ENCODE peak calls at places on chromosomes 16 and 17, in ten cellular contexts. B is MM.1S; U is astrocyte; W is cardiac muscle cell; Q is PC-3; V is heart right ventricle; G is vagina; P is left ventricle myocardium inferior; S is CD8-positive, alpha-beta T cell; Z is hepatocyte. R is an unnamed sample.

GRCh38 chr16:84169765-84170310 is 17.0 kb downstream of the TAF1C start:
- DNase-seq in B (no peak), V (no peak), U (no peak), G (no peak), W (no peak), Z (no peak), S (no peak), P (no peak), Q (no peak), R (no peak)

GRCh38 chr17:69228576-69228975 is at the start of gene ABCA10:
- DNase-seq in Z (no peak), W (no peak), B (no peak), Q (no peak), U (no peak), G (no peak), S (no peak), P (no peak), V (no peak), R (no peak)

GRCh38 chr16:89241187-89242003 is 23.9 kb downstream of the ZNF778 start:
- DNase-seq in B (peak; percentile 56), P (peak; percentile 63), Q (peak; percentile 33), U (peak; percentile 72), Z (peak; percentile 81), S (peak; percentile 87), G (no peak), W (peak; percentile 85), V (peak; percentile 62), R (peak; percentile 59)

GRCh38 chr17:22506861-22507260 is 814.5 kb downstream of the KCNJ18 start:
- DNase-seq in U (no peak), P (no peak), W (no peak), Z (no peak), B (no peak), V (no peak), Q (no peak), S (no peak), G (peak; percentile 69), R (no peak)

GRCh38 chr17:19796457-19796856 is 48.4 kb upstream of the ALDH3A1 start:
- DNase-seq in S (no peak), B (no peak), Z (no peak), U (no peak), Q (no peak), V (no peak), P (no peak), G (no peak), W (no peak), R (no peak)

GRCh38 chr16:75092777-75093176 is 23.8 kb downstream of the LDHD start:
- DNase-seq in W (no peak), B (no peak), Q (no peak), S (no peak), V (no peak), U (no peak), G (no peak), Z (no peak), P (no peak), R (no peak)

GRCh38 chr17:76398523-76399174 is 14.2 kb downstream of the SPHK1 start:
- DNase-seq in W (no peak), P (no peak), V (no peak), S (no peak), G (no peak), Z (no peak), U (no peak), Q (peak; percentile 41), B (no peak), R (no peak)

GRCh38 chr17:74478369-74479100 is 12.1 kb downstream of the CD300A start:
- DNase-seq in Z (no peak), S (no peak), Q (no peak), G (no peak), B (no peak), V (no peak), P (no peak), U (no peak), W (no peak), R (no peak)

GRCh38 chr17:66038125-66038524 is 153.8 kb downstream of the CEP112 start:
- DNase-seq in W (no peak), S (no peak), Q (no peak), U (no peak), B (no peak), V (no peak), G (no peak), P (no peak), Z (no peak), R (no peak)

DNA sequence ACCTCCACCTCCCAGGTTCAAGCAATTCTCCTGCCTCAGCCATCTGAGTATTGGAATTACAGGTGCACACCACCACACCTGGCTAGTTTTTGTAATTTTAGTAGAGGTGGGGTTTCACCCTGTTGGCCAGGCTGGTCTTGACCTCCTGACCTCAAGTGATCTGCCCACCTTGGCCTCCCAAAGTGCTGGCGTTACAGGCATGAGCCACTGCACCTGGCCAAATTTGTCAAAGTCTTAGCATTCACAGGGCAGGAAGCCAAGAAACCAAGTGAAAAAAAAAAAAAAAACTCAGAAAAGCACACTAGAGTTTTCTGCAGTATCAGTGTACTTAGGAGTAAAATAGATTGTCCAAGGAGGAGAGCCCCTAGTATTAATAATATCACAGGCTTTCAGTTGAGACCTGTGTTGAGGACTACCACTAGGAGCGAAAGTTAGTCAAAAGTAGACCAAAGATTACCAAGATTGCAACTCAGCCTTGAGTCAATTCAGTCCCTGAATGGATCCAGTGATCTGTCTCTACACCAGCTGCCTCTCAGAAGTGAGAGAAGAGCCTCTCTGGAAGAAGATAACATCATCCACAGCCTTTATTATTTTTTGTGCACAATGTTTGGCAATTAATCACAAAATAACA is 159.7 kb downstream of the CEP112 start:
- DNase-seq in Z (no peak), G (no peak), V (no peak), P (no peak), S (no peak), Q (no peak), B (no peak), U (no peak), W (no peak), R (no peak)
- H3K27me3 ChIP-seq in Z (no peaks in the 10 kb centered on the region), G (no peaks in the 10 kb centered on the region), V (no peaks in the 10 kb centered on the region), P (no peaks in the 10 kb centered on the region), S (no peaks in the 10 kb centered on the region), Q (no peaks in the 10 kb centered on the region), B (no peaks in the 10 kb centered on the region), U (no peaks in the 10 kb centered on the region), W (no peaks in the 10 kb centered on the region), R (no peaks in the 10 kb centered on the region)

GRCh38 chr16:81003064-81003463 is 3.6 kb downstream of the CMC2 start:
- DNase-seq in P (no peak), S (no peak), G (no peak), V (no peak), Q (no peak), W (no peak), B (no peak), Z (no peak), U (no peak), R (no peak)

GRCh38 chr16:81001330-81001729 is 5.4 kb downstream of the CMC2 start:
- DNase-seq in Z (no peak), S (no peak), W (no peak), V (no peak), P (no peak), B (no peak), G (no peak), U (no peak), Q (no peak), R (no peak)

GRCh38 chr16:81005644-81006471 is 827 bp downstream of the CMC2 start:
- DNase-seq in W (no peak), V (peak; percentile 80), Z (peak; percentile 10), P (no peak), Q (peak; percentile 41), U (no peak), B (peak; percentile 10), S (no peak), G (peak; percentile 89), R (no peak)

GRCh38 chr16:81004646-81005353 is 1.9 kb downstream of the CMC2 start:
- DNase-seq in P (no peak), Z (peak; percentile 83), Q (peak; percentile 77), B (peak; percentile 58), S (no peak), U (no peak), V (peak; percentile 46), W (peak; percentile 67), G (no peak), R (peak; percentile 62)

DNA sequence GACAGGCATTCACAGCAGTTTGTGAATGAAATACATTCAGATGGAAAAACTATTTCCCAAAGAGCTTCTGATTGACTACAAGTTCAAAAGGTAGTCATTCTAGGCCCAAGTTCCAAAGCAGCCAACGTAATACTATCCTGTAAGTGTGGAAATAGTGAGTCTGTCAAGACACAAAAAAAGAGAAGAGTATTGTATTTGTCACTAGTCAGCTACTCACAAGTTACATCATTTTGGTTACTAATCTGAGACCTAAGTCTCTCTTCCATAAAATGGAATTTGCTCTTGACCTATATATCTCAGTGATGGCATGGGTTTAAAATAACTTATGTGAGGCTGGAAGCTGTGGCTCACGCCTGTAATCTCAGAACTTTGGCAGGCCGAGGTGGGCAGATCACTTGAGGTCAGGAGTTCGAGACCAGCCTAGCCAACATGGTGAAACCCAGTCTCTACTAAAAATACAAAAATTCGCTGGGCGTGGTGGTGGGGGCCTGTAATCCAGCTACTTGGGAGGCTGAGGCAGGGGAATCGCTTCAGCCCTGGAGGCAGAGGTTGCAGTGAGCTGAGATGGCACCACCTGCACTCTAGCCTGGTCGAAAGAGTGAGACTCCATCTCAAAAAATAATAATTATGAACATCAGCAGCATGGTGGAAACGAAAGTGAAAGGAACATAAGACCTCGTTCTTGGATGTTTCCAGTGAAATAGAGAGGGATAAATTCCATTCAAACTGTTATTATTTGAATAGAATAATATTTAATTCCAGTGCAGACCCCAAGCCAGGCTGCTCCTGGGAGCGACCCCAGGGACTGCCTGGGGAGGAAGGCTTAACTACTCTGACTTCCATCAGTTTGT is 2.9 kb downstream of the CMC2 start:
- DNase-seq in U (peak; percentile 26), S (no peak), P (no peak), Q (no peak), B (peak; percentile 15), Z (no peak), G (no peak), V (no peak), W (no peak), R (no peak)
- H3K27ac ChIP-seq in U (peak overlapping the region; percentile 6), S (peak overlapping the region; percentile 39), P (peak overlapping the region; percentile 99), Q (no peak overlapping the region), B (peak overlapping the region; percentile 18), Z (no peak overlapping the region), G (peak overlapping the region; percentile 25), V (peak overlapping the region; percentile 99), W (peak overlapping the region; percentile 10), R (peak overlapping the region; percentile 43)

DNA sequence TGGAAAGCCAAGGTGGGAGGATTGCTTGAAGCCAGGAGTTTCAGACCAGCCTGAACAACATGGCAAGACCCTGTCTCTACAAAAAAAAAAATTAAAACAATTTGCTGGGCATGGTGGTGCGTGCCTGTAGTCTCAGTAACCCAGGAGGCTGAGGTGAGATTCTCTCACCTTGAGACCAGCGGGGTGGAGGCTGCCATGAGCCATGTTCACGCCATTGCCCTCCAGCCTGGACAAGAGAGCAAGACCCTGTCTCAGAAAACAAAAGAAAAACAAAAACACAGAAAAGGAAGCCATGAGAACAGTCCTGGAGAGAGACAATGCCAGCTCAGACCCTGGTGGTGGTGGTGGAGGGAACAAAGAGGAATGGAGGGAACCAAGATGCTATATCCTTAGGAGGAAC is 144.0 kb downstream of the CCT6B start:
- DNase-seq in G (no peak), Q (no peak), P (no peak), Z (no peak), B (no peak), V (no peak), S (no peak), W (no peak), U (no peak), R (no peak)
- H3K27me3 ChIP-seq in G (no peaks in the 10 kb centered on the region), Q (no peaks in the 10 kb centered on the region), P (peaks cover 76% of the 10 kb centered on the region), Z (peaks cover 2% of the 10 kb centered on the region), B (no peaks in the 10 kb centered on the region), V (peaks cover 15% of the 10 kb centered on the region), S (no peaks in the 10 kb centered on the region), W (no peaks in the 10 kb centered on the region), U (no peaks in the 10 kb centered on the region), R (no peaks in the 10 kb centered on the region)

DNA sequence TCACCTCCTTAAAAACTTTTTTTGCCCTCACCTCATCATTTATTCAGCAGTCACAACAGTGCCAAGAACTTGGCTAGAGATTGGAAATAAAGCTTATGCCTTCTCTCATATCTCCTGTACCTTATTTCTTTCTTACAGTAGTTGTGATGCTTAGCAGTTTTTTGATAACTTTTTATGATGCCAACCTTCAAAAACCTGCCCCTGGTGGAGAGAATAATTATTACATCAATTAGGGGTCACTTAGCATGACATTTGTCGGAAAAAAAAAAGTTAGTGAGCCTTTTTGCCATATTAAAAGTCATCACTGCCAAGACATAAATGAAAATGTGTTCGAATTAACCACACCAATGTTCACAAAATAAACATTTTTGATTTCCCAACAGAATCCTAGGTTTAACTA is 296.6 kb downstream of the WWOX start:
- DNase-seq in S (no peak), Q (peak; percentile 22), G (no peak), P (no peak), Z (no peak), V (no peak), B (no peak), U (no peak), W (peak; percentile 5), R (no peak)
- H3K27ac ChIP-seq in S (no peak overlapping the region), Q (no peak overlapping the region), G (no peak overlapping the region), P (no peak overlapping the region), Z (no peak overlapping the region), V (no peak overlapping the region), B (no peak overlapping the region), U (no peak overlapping the region), W (no peak overlapping the region), R (no peak overlapping the region)

R was measured in brain microvascular endothelial cell.